ENCODE peak calls at places on chromosomes 5 and 9, in seven cellular contexts. One of them, this sample, is unnamed.

GRCh38 chr9:2086971-2087370 is 71.8 kb downstream of the SMARCA2 start:
- DNase-seq in A549: no peak
- DNase-seq in coronary artery: no peak
- DNase-seq in lower leg skin: no peak
- DNase-seq in mammary epithelial cell: no peak
- DNase-seq in AG09309: no peak
- DNase-seq in foreskin fibroblast: no peak
- DNase-seq in this sample: no peak

GRCh38 chr9:70192707-70193106 is 66.1 kb upstream of the SMC5 start:
- DNase-seq in lower leg skin: no peak
- DNase-seq in AG09309: no peak
- DNase-seq in mammary epithelial cell: peak
- DNase-seq in A549: no peak
- DNase-seq in foreskin fibroblast: no peak
- DNase-seq in coronary artery: no peak
- DNase-seq in this sample: no peak

GRCh38 chr9:22142681-22143080 is 133.6 kb upstream of the CDKN2B start:
- DNase-seq in lower leg skin: no peak
- DNase-seq in mammary epithelial cell: peak
- DNase-seq in foreskin fibroblast: peak
- DNase-seq in coronary artery: no peak
- DNase-seq in AG09309: no peak
- DNase-seq in A549: no peak
- DNase-seq in this sample: no peak

GRCh38 chr5:132429451-132430440 is 60.2 kb downstream of the SLC22A5 start:
- DNase-seq in coronary artery: peak
- DNase-seq in A549: no peak
- DNase-seq in lower leg skin: no peak
- DNase-seq in AG09309: no peak
- DNase-seq in mammary epithelial cell: no peak
- DNase-seq in foreskin fibroblast: no peak
- DNase-seq in this sample: no peak

GRCh38 chr5:125891326-125891725 is 531.9 kb upstream of the GRAMD2B start:
- DNase-seq in lower leg skin: no peak
- DNase-seq in mammary epithelial cell: peak
- DNase-seq in foreskin fibroblast: peak
- DNase-seq in A549: no peak
- DNase-seq in coronary artery: no peak
- DNase-seq in AG09309: no peak
- DNase-seq in this sample: no peak

GRCh38 chr5:73940026-73940425 is 314.0 kb downstream of the ARHGEF28 start:
- DNase-seq in A549: no peak
- DNase-seq in coronary artery: no peak
- DNase-seq in mammary epithelial cell: peak
- DNase-seq in lower leg skin: no peak
- DNase-seq in foreskin fibroblast: no peak
- DNase-seq in AG09309: no peak
- DNase-seq in this sample: no peak

GRCh38 chr9:105864248-105864898 is 170.0 kb downstream of the TMEM38B start:
- DNase-seq in AG09309: no peak
- DNase-seq in A549: no peak
- DNase-seq in foreskin fibroblast: no peak
- DNase-seq in mammary epithelial cell: peak
- DNase-seq in lower leg skin: no peak
- DNase-seq in coronary artery: no peak
- DNase-seq in this sample: no peak

GRCh38 chr5:84650448-84650847 is 265.8 kb upstream of the EDIL3 start:
- DNase-seq in AG09309: no peak
- DNase-seq in lower leg skin: no peak
- DNase-seq in A549: no peak
- DNase-seq in foreskin fibroblast: no peak
- DNase-seq in coronary artery: no peak
- DNase-seq in mammary epithelial cell: no peak
- DNase-seq in this sample: no peak

GRCh38 chr5:98767563-98767962 is 5.9 kb upstream of the RGMB start:
- DNase-seq in A549: no peak
- DNase-seq in AG09309: no peak
- DNase-seq in mammary epithelial cell: no peak
- DNase-seq in foreskin fibroblast: peak
- DNase-seq in coronary artery: no peak
- DNase-seq in lower leg skin: no peak
- DNase-seq in this sample: no peak

GRCh38 chr9:99349870-99350269 is 127.8 kb downstream of the SEC61B start:
- DNase-seq in mammary epithelial cell: no peak
- DNase-seq in coronary artery: no peak
- DNase-seq in AG09309: no peak
- DNase-seq in A549: no peak
- DNase-seq in lower leg skin: no peak
- DNase-seq in foreskin fibroblast: peak
- DNase-seq in this sample: no peak

GRCh38 chr9:2800385-2801179 is 43.3 kb downstream of the PUM3 start:
- DNase-seq in coronary artery: no peak
- DNase-seq in AG09309: no peak
- DNase-seq in foreskin fibroblast: peak
- DNase-seq in lower leg skin: no peak
- DNase-seq in mammary epithelial cell: peak
- DNase-seq in A549: no peak
- DNase-seq in this sample: no peak

GRCh38 chr9:27572036-27572435 is 1.2 kb downstream of the C9orf72 start:
- DNase-seq in mammary epithelial cell: no peak
- DNase-seq in foreskin fibroblast: no peak
- DNase-seq in coronary artery: no peak
- DNase-seq in A549: no peak
- DNase-seq in lower leg skin: no peak
- DNase-seq in AG09309: no peak
- DNase-seq in this sample: no peak
- H3K4me3 ChIP-seq in mammary epithelial cell: peak
- H3K4me3 ChIP-seq in foreskin fibroblast: peak
- H3K4me3 ChIP-seq in coronary artery: peak
- H3K4me3 ChIP-seq in A549: peak
- H3K4me3 ChIP-seq in lower leg skin: no peak
- H3K4me3 ChIP-seq in AG09309: no peak
- H3K4me3 ChIP-seq in this sample: no peak

GRCh38 chr5:168128556-168128955 is 162.9 kb upstream of the WWC1 start:
- DNase-seq in AG09309: no peak
- DNase-seq in A549: no peak
- DNase-seq in coronary artery: no peak
- DNase-seq in mammary epithelial cell: no peak
- DNase-seq in foreskin fibroblast: no peak
- DNase-seq in lower leg skin: no peak
- DNase-seq in this sample: no peak
- TF ChIP-seq CTCF in AG09309: no peak
- TF ChIP-seq CTCF in A549: no peak
- TF ChIP-seq CTCF in coronary artery: no peak
- TF ChIP-seq CTCF in mammary epithelial cell: no peak
- TF ChIP-seq CTCF in foreskin fibroblast: no peak
- TF ChIP-seq CTCF in lower leg skin: no peak
- TF ChIP-seq CTCF in this sample: no peak

DNA sequence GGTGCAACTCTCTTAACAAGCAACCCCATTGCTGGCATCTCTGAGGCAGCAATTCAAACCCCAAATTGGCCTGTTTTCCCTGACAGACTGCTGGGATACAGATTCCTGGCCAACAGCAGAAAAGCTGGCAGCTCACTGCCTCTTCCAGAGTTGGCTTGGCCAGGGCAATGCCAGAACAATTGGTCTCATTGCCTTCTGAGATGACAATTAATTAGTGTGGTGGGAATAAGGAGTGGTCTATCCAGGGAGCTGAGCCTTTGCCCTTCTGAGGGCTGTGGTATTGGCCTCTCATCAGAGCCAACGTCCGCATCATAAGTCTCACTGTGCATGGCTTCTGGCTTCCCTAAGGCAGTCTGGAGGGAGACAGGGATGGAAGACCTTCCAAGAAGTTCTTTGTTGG is 183.2 kb downstream of the GNAQ start:
- DNase-seq in foreskin fibroblast: no peak
- DNase-seq in AG09309: no peak
- DNase-seq in mammary epithelial cell: no peak
- DNase-seq in lower leg skin: no peak
- DNase-seq in coronary artery: no peak
- DNase-seq in A549: no peak
- DNase-seq in this sample: no peak
- H3K4me3 ChIP-seq in foreskin fibroblast: no peak
- H3K4me3 ChIP-seq in AG09309: no peak
- H3K4me3 ChIP-seq in mammary epithelial cell: no peak
- H3K4me3 ChIP-seq in lower leg skin: no peak
- H3K4me3 ChIP-seq in coronary artery: no peak
- H3K4me3 ChIP-seq in A549: no peak
- H3K4me3 ChIP-seq in this sample: no peak

GRCh38 chr5:78761831-78762230 is 113.3 kb upstream of the LHFPL2 start:
- DNase-seq in mammary epithelial cell: no peak
- DNase-seq in A549: no peak
- DNase-seq in coronary artery: no peak
- DNase-seq in AG09309: no peak
- DNase-seq in foreskin fibroblast: no peak
- DNase-seq in lower leg skin: no peak
- DNase-seq in this sample: no peak

GRCh38 chr5:78763659-78764189 is 115.2 kb upstream of the LHFPL2 start:
- DNase-seq in AG09309: no peak
- DNase-seq in coronary artery: no peak
- DNase-seq in lower leg skin: no peak
- DNase-seq in mammary epithelial cell: no peak
- DNase-seq in A549: no peak
- DNase-seq in foreskin fibroblast: no peak
- DNase-seq in this sample: no peak

GRCh38 chr5:78758169-78758839 is 109.7 kb upstream of the LHFPL2 start:
- DNase-seq in foreskin fibroblast: peak
- DNase-seq in AG09309: no peak
- DNase-seq in coronary artery: no peak
- DNase-seq in A549: no peak
- DNase-seq in mammary epithelial cell: no peak
- DNase-seq in lower leg skin: no peak
- DNase-seq in this sample: no peak

GRCh38 chr5:78757269-78758053 is 108.9 kb upstream of the LHFPL2 start:
- DNase-seq in A549: no peak
- DNase-seq in lower leg skin: no peak
- DNase-seq in mammary epithelial cell: no peak
- DNase-seq in AG09309: no peak
- DNase-seq in coronary artery: no peak
- DNase-seq in foreskin fibroblast: peak
- DNase-seq in this sample: no peak

DNA sequence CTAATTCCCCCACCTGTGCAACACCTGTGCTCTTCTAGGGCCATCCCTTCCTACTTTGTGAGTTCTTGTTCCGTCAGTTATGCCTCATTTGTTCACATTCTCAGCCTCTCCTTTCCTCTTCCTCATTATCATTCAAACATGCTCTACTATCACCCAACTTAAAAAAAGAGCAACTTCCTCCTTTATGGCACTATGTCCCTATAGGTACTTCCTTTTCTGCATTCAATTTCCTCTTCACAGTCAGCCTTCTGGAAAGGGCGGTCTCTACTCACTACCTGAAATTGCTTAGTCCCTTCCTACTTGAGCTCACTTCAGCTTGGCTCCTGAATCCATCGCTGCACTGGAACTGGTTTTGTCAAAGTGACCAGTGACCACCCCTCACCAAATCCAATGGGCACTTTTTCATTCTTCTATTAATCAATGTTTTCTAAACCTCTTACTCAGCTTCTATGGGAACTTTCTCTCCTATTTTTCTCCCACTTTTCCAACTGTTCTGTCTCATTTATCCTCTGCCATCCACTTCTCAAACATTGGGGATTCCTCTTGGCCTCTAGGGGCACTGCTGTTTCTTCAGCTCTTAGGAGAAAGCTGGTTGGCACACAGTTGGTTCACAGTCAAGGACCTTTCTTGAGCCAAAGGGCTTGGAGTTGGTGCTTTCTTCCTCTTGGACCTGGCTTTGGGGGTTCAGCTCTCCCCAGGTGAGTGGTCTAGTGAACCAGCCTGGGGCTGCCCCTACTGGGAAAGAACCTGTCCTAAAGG is 112.0 kb upstream of the LHFPL2 start:
- DNase-seq in mammary epithelial cell: no peak
- DNase-seq in AG09309: no peak
- DNase-seq in lower leg skin: no peak
- DNase-seq in A549: no peak
- DNase-seq in foreskin fibroblast: no peak
- DNase-seq in coronary artery: no peak
- DNase-seq in this sample: no peak
- TF ChIP-seq CTCF in mammary epithelial cell: peak
- TF ChIP-seq CTCF in AG09309: peak
- TF ChIP-seq CTCF in lower leg skin: no peak
- TF ChIP-seq CTCF in A549: no peak
- TF ChIP-seq CTCF in foreskin fibroblast: peak
- TF ChIP-seq CTCF in coronary artery: no peak
- TF ChIP-seq CTCF in this sample: no peak

GRCh38 chr5:154479160-154479943 is 1.3 kb upstream of the HAND1 start:
- DNase-seq in foreskin fibroblast: peak
- DNase-seq in AG09309: no peak
- DNase-seq in A549: no peak
- DNase-seq in coronary artery: no peak
- DNase-seq in lower leg skin: no peak
- DNase-seq in mammary epithelial cell: no peak
- DNase-seq in this sample: no peak

GRCh38 chr5:154477382-154478223 is 424 bp downstream of the HAND1 start:
- DNase-seq in mammary epithelial cell: no peak
- DNase-seq in foreskin fibroblast: peak
- DNase-seq in coronary artery: no peak
- DNase-seq in AG09309: no peak
- DNase-seq in lower leg skin: no peak
- DNase-seq in A549: no peak
- DNase-seq in this sample: no peak

GRCh38 chr5:154476343-154477213 is 1.4 kb downstream of the HAND1 start:
- DNase-seq in coronary artery: no peak
- DNase-seq in lower leg skin: no peak
- DNase-seq in AG09309: no peak
- DNase-seq in mammary epithelial cell: no peak
- DNase-seq in A549: no peak
- DNase-seq in foreskin fibroblast: no peak
- DNase-seq in this sample: no peak

GRCh38 chr5:154478752-154479159 is 729 bp upstream of the HAND1 start:
- DNase-seq in lower leg skin: no peak
- DNase-seq in foreskin fibroblast: no peak
- DNase-seq in coronary artery: peak
- DNase-seq in mammary epithelial cell: no peak
- DNase-seq in A549: no peak
- DNase-seq in AG09309: no peak
- DNase-seq in this sample: no peak

DNA sequence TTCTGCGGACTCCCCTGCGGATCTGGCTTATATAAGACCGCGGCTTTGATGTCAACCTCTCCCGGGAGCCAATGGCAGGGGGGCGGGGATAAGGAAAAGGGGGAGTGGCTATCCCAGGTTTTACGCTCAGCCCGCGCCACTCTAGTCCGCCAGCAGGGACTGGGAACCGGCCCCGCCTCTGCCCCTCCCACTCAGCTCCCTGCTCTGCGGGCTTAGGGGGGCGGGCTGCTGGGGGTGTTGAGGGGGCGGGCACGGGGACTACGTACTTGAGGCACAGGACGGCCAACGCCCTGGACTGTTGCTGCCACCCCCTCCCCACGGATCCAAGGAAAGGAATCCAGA is at the start of gene HAND1:
- DNase-seq in coronary artery: no peak
- DNase-seq in mammary epithelial cell: no peak
- DNase-seq in A549: peak
- DNase-seq in lower leg skin: no peak
- DNase-seq in AG09309: no peak
- DNase-seq in foreskin fibroblast: peak
- DNase-seq in this sample: no peak
- H3K4me3 ChIP-seq in coronary artery: peak
- H3K4me3 ChIP-seq in mammary epithelial cell: no peak
- H3K4me3 ChIP-seq in A549: peak
- H3K4me3 ChIP-seq in lower leg skin: no peak
- H3K4me3 ChIP-seq in AG09309: peak
- H3K4me3 ChIP-seq in foreskin fibroblast: no peak
- H3K4me3 ChIP-seq in this sample: peak

GRCh38 chr5:103375356-103375755 is 116.8 kb downstream of the MACIR start:
- DNase-seq in foreskin fibroblast: peak
- DNase-seq in lower leg skin: no peak
- DNase-seq in mammary epithelial cell: no peak
- DNase-seq in coronary artery: no peak
- DNase-seq in A549: no peak
- DNase-seq in AG09309: peak
- DNase-seq in this sample: peak
- TF ChIP-seq CTCF in foreskin fibroblast: peak
- TF ChIP-seq CTCF in lower leg skin: no peak
- TF ChIP-seq CTCF in mammary epithelial cell: no peak
- TF ChIP-seq CTCF in coronary artery: no peak
- TF ChIP-seq CTCF in A549: no peak
- TF ChIP-seq CTCF in AG09309: no peak
- TF ChIP-seq CTCF in this sample: no peak

This sample was measured in AG04449.